ENCODE peak calls at places on chromosomes 4 and X, in six cellular contexts. D, Q, H, A, N and S are unnamed samples.

GRCh38 chrX:915427-916234 is 285.0 kb downstream of the SHOX start:
- DNase-seq in Q (no peak), A (peak), H (no peak), N (no peak), D (no peak), S (no peak)

GRCh38 chr4:150139297-150139696 is 61.1 kb downstream of the DCLK2 start:
- DNase-seq in A (no peak), Q (no peak), D (no peak), H (no peak), N (no peak), S (no peak)

GRCh38 chr4:166092797-166093196 is 219.8 kb downstream of the TLL1 start:
- DNase-seq in D (no peak), N (no peak), H (no peak), Q (no peak), A (no peak), S (no peak)

GRCh38 chr4:74692973-74693372 is 101.3 kb downstream of the BTC start:
- DNase-seq in A (no peak), H (no peak), Q (peak), D (peak), N (no peak), S (no peak)

GRCh38 chrX:38000706-38001105 is 5.6 kb upstream of the SYTL5 start:
- DNase-seq in A (no peak), H (no peak), D (no peak), N (no peak), Q (no peak), S (no peak)

GRCh38 chrX:110915579-110915978 is 120.0 kb upstream of the CHRDL1 start:
- DNase-seq in A (no peak), Q (no peak), D (no peak), H (no peak), N (no peak), S (no peak)

GRCh38 chr4:145048817-145049216 is 49.2 kb downstream of the ANAPC10 start:
- DNase-seq in A (no peak), H (no peak), D (no peak), Q (no peak), N (no peak), S (no peak)

GRCh38 chr4:124018383-124019317 is 622.1 kb downstream of the SPRY1 start:
- DNase-seq in H (no peak), Q (peak), A (no peak), D (peak), N (peak), S (no peak)

GRCh38 chrX:2391869-2392606 is 108.7 kb downstream of the DHRSX start:
- DNase-seq in A (peak), D (peak), Q (peak), H (peak), N (peak), S (no peak)

GRCh38 chrX:123590842-123591491 is 141.9 kb downstream of the THOC2 start:
- DNase-seq in D (peak), H (no peak), A (no peak), Q (peak), N (no peak), S (no peak)

GRCh38 chr4:126705271-126705670 is 927.5 kb upstream of the INTU start:
- DNase-seq in N (peak), A (no peak), H (no peak), Q (peak), D (peak), S (no peak)

GRCh38 chr4:22483551-22483981 is 32.3 kb downstream of the ADGRA3 start:
- DNase-seq in Q (peak), N (no peak), A (no peak), H (no peak), D (peak), S (no peak)

GRCh38 chr4:4712800-4713528 is 146.5 kb upstream of the MSX1 start:
- DNase-seq in N (peak), H (no peak), D (peak), Q (no peak), A (no peak), S (no peak)
- H2BK5ac ChIP-seq in N (no peak), H (no peak), D (no peak), Q (no peak), A (no peak), S (no peak)

GRCh38 chrX:125605145-125605544 is 285.5 kb downstream of the TEX13C start:
- DNase-seq in A (no peak), Q (no peak), H (no peak), D (no peak), N (no peak), S (no peak)
- H2BK15ac ChIP-seq in A (no peak), Q (no peak), H (no peak), D (no peak), N (no peak), S (no peak)

DNA sequence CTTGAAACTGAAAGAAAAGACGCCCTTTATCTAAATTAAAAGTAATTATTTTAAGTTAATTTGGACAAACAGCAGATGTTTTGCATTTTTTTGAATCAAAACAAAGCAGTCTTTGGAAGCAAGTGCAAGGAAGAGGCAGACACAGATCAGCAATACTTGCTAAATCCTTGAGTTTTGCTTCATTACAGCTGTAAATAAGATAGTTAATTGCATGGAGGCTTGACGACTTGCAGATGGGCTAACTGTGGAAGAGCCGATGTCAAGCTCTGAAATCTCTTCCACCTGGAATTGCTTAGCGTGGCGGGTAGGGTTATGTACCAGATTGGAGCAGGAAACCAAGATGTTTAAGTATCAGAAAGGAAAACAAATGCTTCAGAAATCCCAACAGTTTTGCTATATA is 148.8 kb downstream of the POLA1 start:
- DNase-seq in Q (no peak), D (no peak), A (no peak), N (no peak), H (no peak), S (no peak)
- H2BK5ac ChIP-seq in Q (no peak), D (no peak), A (no peak), N (no peak), H (no peak), S (no peak)

GRCh38 chrX:112662559-112663427 is 16.9 kb downstream of the LHFPL1 start:
- DNase-seq in D (no peak), H (no peak), Q (no peak), N (no peak), A (no peak), S (no peak)
- H2BK15ac ChIP-seq in D (no peak), H (no peak), Q (peak), N (no peak), A (no peak), S (no peak)

GRCh38 chr4:27934881-27935280 is 1074.2 kb downstream of the STIM2 start:
- DNase-seq in A (no peak), H (no peak), N (no peak), D (no peak), Q (no peak), S (no peak)
- H2BK5ac ChIP-seq in A (no peak), H (no peak), N (no peak), D (no peak), Q (no peak), S (no peak)

DNA sequence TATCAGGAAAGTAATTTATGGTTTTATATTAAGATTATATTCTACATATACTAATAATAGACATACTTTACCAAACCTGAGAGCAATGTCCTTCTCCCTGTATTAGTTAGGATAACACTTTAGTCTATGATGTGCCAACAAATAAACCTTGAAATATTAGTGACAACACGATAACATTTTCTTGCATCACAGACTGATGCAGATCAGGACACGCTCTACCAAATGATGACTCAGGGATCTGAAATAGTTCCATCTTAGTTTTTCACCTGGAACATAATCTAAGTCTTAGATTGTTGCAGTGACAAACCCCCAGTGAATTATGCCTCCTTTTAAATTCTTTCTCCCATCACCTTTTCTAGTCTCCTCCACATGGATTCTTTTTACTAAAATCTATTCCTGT is 214.2 kb downstream of the CLCN4 start:
- DNase-seq in Q (no peak), N (no peak), D (no peak), A (no peak), H (no peak), S (no peak)
- H2BK15ac ChIP-seq in Q (no peak), N (no peak), D (no peak), A (no peak), H (no peak), S (no peak)

GRCh38 chr4:82680834-82681233 is 117.8 kb downstream of the SCD5 start:
- DNase-seq in Q (no peak), N (no peak), H (no peak), D (peak), A (no peak), S (no peak)

GRCh38 chr4:82678046-82678445 is 116.3 kb upstream of the TMEM150C start:
- DNase-seq in H (no peak), N (no peak), D (no peak), A (no peak), Q (peak), S (no peak)

GRCh38 chr4:82681759-82682158 is 116.8 kb downstream of the SCD5 start:
- DNase-seq in H (no peak), D (no peak), A (no peak), N (no peak), Q (no peak), S (no peak)

GRCh38 chr4:82679531-82679930 is 117.7 kb upstream of the TMEM150C start:
- DNase-seq in N (peak), H (no peak), D (no peak), Q (no peak), A (no peak), S (no peak)

GRCh38 chr4:82677327-82677726 is 115.5 kb upstream of the TMEM150C start:
- DNase-seq in Q (no peak), D (no peak), A (no peak), H (no peak), N (no peak), S (no peak)
- H2BK5ac ChIP-seq in Q (no peak), D (no peak), A (no peak), H (no peak), N (no peak), S (no peak)

DNA sequence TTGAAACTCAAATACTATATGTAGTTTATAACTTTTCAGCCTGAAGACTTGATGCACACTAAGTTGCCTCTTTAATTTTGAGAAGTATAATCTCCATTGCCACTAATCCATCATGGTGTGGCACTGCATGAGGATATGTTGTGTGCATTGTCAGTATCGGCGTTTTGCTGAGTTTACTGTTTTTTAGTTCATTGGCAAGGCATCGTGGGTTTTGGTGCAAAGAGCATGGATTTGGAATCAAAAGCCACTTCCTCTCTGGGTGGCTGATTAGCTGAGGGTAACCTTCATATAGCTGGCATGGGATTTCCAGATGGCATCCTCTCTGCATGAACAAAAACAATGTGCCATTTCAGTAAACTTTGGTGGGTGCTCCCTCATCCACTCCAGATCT is 38.7 kb downstream of the FHL1 start:
- DNase-seq in H (no peak), A (no peak), Q (no peak), D (no peak), N (no peak), S (no peak)
- H2BK15ac ChIP-seq in H (no peak), A (no peak), Q (no peak), D (no peak), N (no peak), S (no peak)

GRCh38 chr4:48332661-48333060 is 8.7 kb upstream of the SLAIN2 start:
- DNase-seq in Q (no peak), H (no peak), N (no peak), A (no peak), D (no peak), S (no peak)
- H2BK5ac ChIP-seq in Q (no peak), H (no peak), N (no peak), A (no peak), D (no peak), S (no peak)